ENCODE peak calls at places on chromosomes 3 and 15, in nine cellular contexts. T is HTR-8/SVneo, U is esophagus muscularis mucosa, A is aorta, M is retina, Z is uterus, D is GM10248, P is T-helper 1 cell, S is kidney tubule cell. R is an unnamed sample.
A peak's percentile ranks its signal among the peaks of the same experiment; 100 is the strongest.

GRCh38 chr3:172061724-172062184 is 22.4 kb downstream of the FNDC3B start:
- DNase-seq in T (no peak), U (no peak), A (no peak), M (no peak), Z (no peak), D (peak; percentile 57), P (no peak), S (peak; percentile 41), R (no peak)

GRCh38 chr15:84023636-84024035 is 211.9 kb upstream of the GOLGA6L4 start:
- DNase-seq in T (no peak), U (peak; percentile 31), A (no peak), M (no peak), Z (peak; percentile 32), D (peak; percentile 36), P (no peak), S (peak; percentile 24), R (no peak)

GRCh38 chr15:69951511-69952209 is 146.1 kb downstream of the TLE3 start:
- DNase-seq in T (no peak), U (peak; percentile 5), A (no peak), M (no peak), Z (no peak), D (no peak), P (no peak), S (no peak), R (no peak)

GRCh38 chr15:56475351-56475750 is 10.4 kb upstream of the MNS1 start:
- DNase-seq in T (no peak), U (no peak), A (no peak), M (no peak), Z (no peak), D (no peak), P (no peak), S (no peak), R (no peak)

GRCh38 chr3:61780455-61781239 is 219.3 kb downstream of the PTPRG start:
- DNase-seq in T (no peak), U (peak; percentile 19), A (no peak), M (no peak), Z (no peak), D (no peak), P (no peak), S (no peak), R (no peak)

GRCh38 chr3:137765310-137766033 is 1.4 kb downstream of the SOX14 start:
- DNase-seq in T (no peak), U (peak; percentile 75), A (no peak), M (no peak), Z (no peak), D (peak; percentile 8), P (no peak), S (no peak), R (no peak)

GRCh38 chr15:99430881-99431401 is 134.8 kb upstream of the MEF2A start:
- DNase-seq in T (no peak), U (no peak), A (peak; percentile 70), M (no peak), Z (peak; percentile 7), D (no peak), P (no peak), S (no peak), R (no peak)

GRCh38 chr3:53161345-53161819 is 373 bp downstream of the PRKCD start:
- DNase-seq in T (no peak), U (no peak), A (peak; percentile 86), M (peak; percentile 61), Z (peak; percentile 35), D (no peak), P (no peak), S (no peak), R (no peak)

GRCh38 chr15:70650567-70650966 is 112.8 kb downstream of the UACA start:
- DNase-seq in T (no peak), U (no peak), A (no peak), M (no peak), Z (no peak), D (no peak), P (no peak), S (no peak), R (no peak)

GRCh38 chr3:172760406-172760805 is 9.9 kb downstream of the ECT2 start:
- DNase-seq in T (no peak), U (no peak), A (no peak), M (no peak), Z (no peak), D (no peak), P (no peak), S (peak; percentile 48), R (no peak)

GRCh38 chr3:139534992-139535879 is 4.3 kb downstream of the RBP1 start:
- DNase-seq in T (no peak), U (no peak), A (peak; percentile 81), M (peak; percentile 59), Z (peak; percentile 83), D (no peak), P (no peak), S (no peak), R (peak; percentile 61)

GRCh38 chr3:8532251-8532831 is 30.7 kb downstream of the LMCD1 start:
- DNase-seq in T (peak; percentile 54), U (no peak), A (no peak), M (no peak), Z (no peak), D (no peak), P (no peak), S (peak; percentile 53), R (no peak)

GRCh38 chr3:165837058-165837525 is at the start of gene BCHE:
- DNase-seq in T (no peak), U (no peak), A (no peak), M (peak; percentile 82), Z (peak; percentile 40), D (no peak), P (no peak), S (peak; percentile 60), R (peak; percentile 88)

GRCh38 chr3:21500834-21501233 is 250.2 kb downstream of the ZNF385D start:
- DNase-seq in T (no peak), U (no peak), A (no peak), M (no peak), Z (no peak), D (no peak), P (no peak), S (no peak), R (no peak)

GRCh38 chr3:133038731-133039398 is 674 bp downstream of the TMEM108 start:
- DNase-seq in T (no peak), U (no peak), A (peak; percentile 80), M (peak; percentile 73), Z (peak; percentile 14), D (peak; percentile 17), P (no peak), S (peak; percentile 3), R (no peak)

GRCh38 chr3:187490366-187490765 is 122.2 kb downstream of the RTP4 start:
- DNase-seq in T (no peak), U (no peak), A (no peak), M (no peak), Z (no peak), D (no peak), P (no peak), S (peak; percentile 25), R (no peak)

GRCh38 chr3:189839576-189839975 is 208.4 kb downstream of the TP63 start:
- DNase-seq in T (no peak), U (no peak), A (no peak), M (no peak), Z (no peak), D (no peak), P (no peak), S (peak; percentile 86), R (no peak)

GRCh38 chr3:44076221-44076829 is 165.4 kb upstream of the TOPAZ1 start:
- DNase-seq in T (no peak), U (peak; percentile 90), A (no peak), M (peak; percentile 26), Z (no peak), D (no peak), P (no peak), S (peak; percentile 33), R (no peak)

GRCh38 chr3:197305854-197306253 is 7.4 kb upstream of the DLG1 start:
- DNase-seq in T (no peak), U (no peak), A (no peak), M (no peak), Z (no peak), D (peak; percentile 59), P (no peak), S (peak; percentile 11), R (no peak)

GRCh38 chr3:38029400-38030125 is at the start of gene PLCD1:
- DNase-seq in T (peak; percentile 22), U (no peak), A (peak; percentile 95), M (no peak), Z (peak; percentile 86), D (no peak), P (peak; percentile 48), S (peak; percentile 70), R (no peak)

GRCh38 chr15:74451861-74452835 is 8.8 kb downstream of the UBL7 start:
- DNase-seq in T (no peak), U (no peak), A (no peak), M (peak; percentile 44), Z (no peak), D (no peak), P (no peak), S (no peak), R (no peak)

GRCh38 chr15:37372064-37372463 is 271.7 kb upstream of the MEIS2 start:
- DNase-seq in T (no peak), U (no peak), A (no peak), M (no peak), Z (no peak), D (no peak), P (no peak), S (no peak), R (no peak)

GRCh38 chr15:38758001-38758400 is 193.4 kb upstream of the RASGRP1 start:
- DNase-seq in T (peak; percentile 27), U (no peak), A (no peak), M (no peak), Z (no peak), D (no peak), P (no peak), S (peak; percentile 22), R (no peak)

GRCh38 chr15:44340410-44340809 is 51.9 kb downstream of the GOLM2 start:
- DNase-seq in T (peak; percentile 15), U (no peak), A (no peak), M (no peak), Z (no peak), D (no peak), P (no peak), S (peak; percentile 94), R (no peak)

GRCh38 chr3:139982404-139982803 is 47.4 kb downstream of the CLSTN2 start:
- DNase-seq in T (peak; percentile 2), U (peak; percentile 24), A (no peak), M (no peak), Z (no peak), D (no peak), P (no peak), S (peak; percentile 9), R (no peak)

GRCh38 chr3:184229424-184230080 is at the start of gene VWA5B2:
- DNase-seq in T (peak; percentile 80), U (no peak), A (peak; percentile 88), M (peak; percentile 86), Z (peak; percentile 60), D (peak; percentile 90), P (peak; percentile 49), S (peak; percentile 56), R (peak; percentile 68)

GRCh38 chr3:189144645-189145044 is 27.1 kb upstream of the TPRG1 start:
- DNase-seq in T (no peak), U (no peak), A (no peak), M (no peak), Z (no peak), D (no peak), P (no peak), S (peak; percentile 54), R (peak; percentile 33)

GRCh38 chr3:48151058-48151806 is 37.0 kb downstream of the CDC25A start:
- DNase-seq in T (peak; percentile 86), U (no peak), A (peak; percentile 91), M (peak; percentile 67), Z (peak; percentile 69), D (peak; percentile 85), P (no peak), S (peak; percentile 84), R (peak; percentile 15)

GRCh38 chr15:38868326-38869114 is 303.9 kb upstream of the RASGRP1 start:
- DNase-seq in T (peak; percentile 63), U (no peak), A (no peak), M (no peak), Z (no peak), D (no peak), P (no peak), S (peak; percentile 96), R (no peak)

GRCh38 chr3:115834068-115834467 is 210.8 kb downstream of the GAP43 start:
- DNase-seq in T (peak; percentile 3), U (no peak), A (no peak), M (no peak), Z (no peak), D (no peak), P (no peak), S (peak; percentile 74), R (no peak)

GRCh38 chr3:16311960-16312451 is 47.0 kb downstream of the OXNAD1 start:
- DNase-seq in T (no peak), U (peak; percentile 91), A (peak; percentile 78), M (no peak), Z (no peak), D (no peak), P (peak; percentile 26), S (no peak), R (no peak)